ENCODE peak calls at places on chromosomes 5 and 9, in eight cellular contexts. One of them, this sample, is unnamed.
A peak's percentile ranks its signal among the peaks of the same experiment; 100 is the strongest.

GRCh38 chr5:3122985-3123762 is 371.7 kb upstream of the IRX2 start:
- DNase-seq in GM06990: no peak
- DNase-seq in psoas muscle: no peak
- DNase-seq in PC-3: no peak
- DNase-seq in heart right ventricle: no peak
- DNase-seq in Jurkat, Clone E6-1: no peak
- DNase-seq in A549: no peak
- DNase-seq in ascending aorta: no peak
- DNase-seq in this sample: no peak

GRCh38 chr5:53501054-53501453 is 20.6 kb downstream of the FST start:
- DNase-seq in GM06990: no peak
- DNase-seq in psoas muscle: no peak
- DNase-seq in PC-3: no peak
- DNase-seq in heart right ventricle: no peak
- DNase-seq in Jurkat, Clone E6-1: no peak
- DNase-seq in A549: no peak
- DNase-seq in ascending aorta: no peak
- DNase-seq in this sample: no peak

GRCh38 chr5:54889826-54890225 is 95.6 kb downstream of the ESM1 start:
- DNase-seq in GM06990: no peak
- DNase-seq in psoas muscle: no peak
- DNase-seq in PC-3: peak; percentile 72
- DNase-seq in heart right ventricle: no peak
- DNase-seq in Jurkat, Clone E6-1: no peak
- DNase-seq in A549: peak; percentile 27
- DNase-seq in ascending aorta: no peak
- DNase-seq in this sample: no peak

GRCh38 chr5:108917596-108917995 is 169.9 kb downstream of the FER start:
- DNase-seq in GM06990: no peak
- DNase-seq in psoas muscle: no peak
- DNase-seq in PC-3: no peak
- DNase-seq in heart right ventricle: no peak
- DNase-seq in Jurkat, Clone E6-1: no peak
- DNase-seq in A549: no peak
- DNase-seq in ascending aorta: no peak
- DNase-seq in this sample: no peak

GRCh38 chr9:77981332-77981731 is 50.3 kb downstream of the GNAQ start:
- DNase-seq in GM06990: peak; percentile 33
- DNase-seq in psoas muscle: no peak
- DNase-seq in PC-3: no peak
- DNase-seq in heart right ventricle: no peak
- DNase-seq in Jurkat, Clone E6-1: no peak
- DNase-seq in A549: peak; percentile 66
- DNase-seq in ascending aorta: no peak
- DNase-seq in this sample: no peak

GRCh38 chr9:106875548-106875947 is 12.6 kb downstream of the ZNF462 start:
- DNase-seq in GM06990: no peak
- DNase-seq in psoas muscle: no peak
- DNase-seq in PC-3: peak; percentile 38
- DNase-seq in heart right ventricle: no peak
- DNase-seq in Jurkat, Clone E6-1: no peak
- DNase-seq in A549: no peak
- DNase-seq in ascending aorta: no peak
- DNase-seq in this sample: no peak

GRCh38 chr9:94554439-94555331 is at the start of gene PCAT7:
- DNase-seq in GM06990: peak; percentile 13
- DNase-seq in psoas muscle: no peak
- DNase-seq in PC-3: peak; percentile 87
- DNase-seq in heart right ventricle: peak; percentile 21
- DNase-seq in Jurkat, Clone E6-1: peak; percentile 72
- DNase-seq in A549: peak; percentile 88
- DNase-seq in ascending aorta: no peak
- DNase-seq in this sample: peak; percentile 89

GRCh38 chr5:150188146-150188842 is 1.6 kb upstream of the SLC6A7 start:
- DNase-seq in GM06990: no peak
- DNase-seq in psoas muscle: no peak
- DNase-seq in PC-3: no peak
- DNase-seq in heart right ventricle: no peak
- DNase-seq in Jurkat, Clone E6-1: no peak
- DNase-seq in A549: no peak
- DNase-seq in ascending aorta: no peak
- DNase-seq in this sample: no peak

GRCh38 chr9:115673599-115673998 is 480.0 kb upstream of the PAPPA start:
- DNase-seq in GM06990: no peak
- DNase-seq in psoas muscle: no peak
- DNase-seq in PC-3: no peak
- DNase-seq in heart right ventricle: no peak
- DNase-seq in Jurkat, Clone E6-1: no peak
- DNase-seq in A549: peak; percentile 39
- DNase-seq in ascending aorta: no peak
- DNase-seq in this sample: no peak

GRCh38 chr5:150328458-150328857 is 25.8 kb upstream of the ARSI start:
- DNase-seq in GM06990: no peak
- DNase-seq in psoas muscle: no peak
- DNase-seq in PC-3: no peak
- DNase-seq in heart right ventricle: no peak
- DNase-seq in Jurkat, Clone E6-1: no peak
- DNase-seq in A549: no peak
- DNase-seq in ascending aorta: no peak
- DNase-seq in this sample: no peak

GRCh38 chr5:176536132-176536901 is 885 bp downstream of the RNF44 start:
- DNase-seq in GM06990: peak; percentile 81
- DNase-seq in psoas muscle: peak; percentile 89
- DNase-seq in PC-3: peak; percentile 66
- DNase-seq in heart right ventricle: peak; percentile 79
- DNase-seq in Jurkat, Clone E6-1: peak; percentile 88
- DNase-seq in A549: peak; percentile 77
- DNase-seq in ascending aorta: peak; percentile 89
- DNase-seq in this sample: peak; percentile 93

GRCh38 chr5:52995914-52996313 is 6.8 kb downstream of the ITGA2 start:
- DNase-seq in GM06990: no peak
- DNase-seq in psoas muscle: no peak
- DNase-seq in PC-3: no peak
- DNase-seq in heart right ventricle: no peak
- DNase-seq in Jurkat, Clone E6-1: no peak
- DNase-seq in A549: no peak
- DNase-seq in ascending aorta: no peak
- DNase-seq in this sample: no peak

GRCh38 chr5:179820483-179821297 is at the start of gene SQSTM1:
- DNase-seq in GM06990: peak; percentile 88
- DNase-seq in psoas muscle: peak; percentile 92
- DNase-seq in PC-3: peak; percentile 75
- DNase-seq in heart right ventricle: peak; percentile 90
- DNase-seq in Jurkat, Clone E6-1: peak; percentile 55
- DNase-seq in A549: peak; percentile 87
- DNase-seq in ascending aorta: peak; percentile 84
- DNase-seq in this sample: peak; percentile 88

GRCh38 chr5:147568710-147569109 is 58.8 kb upstream of the DPYSL3 start:
- DNase-seq in GM06990: no peak
- DNase-seq in psoas muscle: no peak
- DNase-seq in PC-3: no peak
- DNase-seq in heart right ventricle: no peak
- DNase-seq in Jurkat, Clone E6-1: no peak
- DNase-seq in A549: no peak
- DNase-seq in ascending aorta: no peak
- DNase-seq in this sample: no peak

GRCh38 chr5:81391-82021 is 10.5 kb upstream of the PLEKHG4B start:
- DNase-seq in GM06990: no peak
- DNase-seq in psoas muscle: no peak
- DNase-seq in PC-3: no peak
- DNase-seq in heart right ventricle: no peak
- DNase-seq in Jurkat, Clone E6-1: no peak
- DNase-seq in A549: no peak
- DNase-seq in ascending aorta: no peak
- DNase-seq in this sample: no peak

GRCh38 chr9:81492710-81493447 is 196.5 kb downstream of the TLE1 start:
- DNase-seq in GM06990: no peak
- DNase-seq in psoas muscle: no peak
- DNase-seq in PC-3: peak; percentile 90
- DNase-seq in heart right ventricle: no peak
- DNase-seq in Jurkat, Clone E6-1: peak; percentile 10
- DNase-seq in A549: peak; percentile 52
- DNase-seq in ascending aorta: no peak
- DNase-seq in this sample: no peak

GRCh38 chr9:130913599-130914416 is 17.2 kb upstream of the QRFP start:
- DNase-seq in GM06990: no peak
- DNase-seq in psoas muscle: no peak
- DNase-seq in PC-3: no peak
- DNase-seq in heart right ventricle: no peak
- DNase-seq in Jurkat, Clone E6-1: no peak
- DNase-seq in A549: no peak
- DNase-seq in ascending aorta: no peak
- DNase-seq in this sample: no peak
- H3K4me3 ChIP-seq in GM06990: no peak overlapping the region
- H3K4me3 ChIP-seq in psoas muscle: peak overlapping the region; percentile 42
- H3K4me3 ChIP-seq in PC-3: peak overlapping the region; percentile 52
- H3K4me3 ChIP-seq in heart right ventricle: no peak overlapping the region
- H3K4me3 ChIP-seq in Jurkat, Clone E6-1: no peak overlapping the region
- H3K4me3 ChIP-seq in A549: no peak overlapping the region
- H3K4me3 ChIP-seq in ascending aorta: peak overlapping the region; percentile 45
- H3K4me3 ChIP-seq in this sample: no peak overlapping the region

GRCh38 chr9:137067860-137068538 is 2.4 kb downstream of the SAPCD2 start:
- DNase-seq in GM06990: peak; percentile 77
- DNase-seq in psoas muscle: peak; percentile 87
- DNase-seq in PC-3: peak; percentile 87
- DNase-seq in heart right ventricle: peak; percentile 78
- DNase-seq in Jurkat, Clone E6-1: peak; percentile 90
- DNase-seq in A549: peak; percentile 88
- DNase-seq in ascending aorta: peak; percentile 84
- DNase-seq in this sample: peak; percentile 94
- H3K4me3 ChIP-seq in GM06990: no peak overlapping the region
- H3K4me3 ChIP-seq in psoas muscle: no peak overlapping the region
- H3K4me3 ChIP-seq in PC-3: peak overlapping the region; percentile 84
- H3K4me3 ChIP-seq in heart right ventricle: no peak overlapping the region
- H3K4me3 ChIP-seq in Jurkat, Clone E6-1: no peak overlapping the region
- H3K4me3 ChIP-seq in A549: no peak overlapping the region
- H3K4me3 ChIP-seq in ascending aorta: no peak overlapping the region
- H3K4me3 ChIP-seq in this sample: peak overlapping the region; percentile 75

GRCh38 chr9:127917603-127918002 is 762 bp upstream of the ST6GALNAC4 start:
- DNase-seq in GM06990: peak; percentile 64
- DNase-seq in psoas muscle: peak; percentile 48
- DNase-seq in PC-3: no peak
- DNase-seq in heart right ventricle: no peak
- DNase-seq in Jurkat, Clone E6-1: no peak
- DNase-seq in A549: no peak
- DNase-seq in ascending aorta: no peak
- DNase-seq in this sample: peak; percentile 94
- H3K4me3 ChIP-seq in GM06990: peak overlapping the region; percentile 63
- H3K4me3 ChIP-seq in psoas muscle: peak overlapping the region; percentile 37
- H3K4me3 ChIP-seq in PC-3: no peak overlapping the region
- H3K4me3 ChIP-seq in heart right ventricle: peak overlapping the region; percentile 30
- H3K4me3 ChIP-seq in Jurkat, Clone E6-1: peak overlapping the region; percentile 51
- H3K4me3 ChIP-seq in A549: no peak overlapping the region
- H3K4me3 ChIP-seq in ascending aorta: peak overlapping the region; percentile 51
- H3K4me3 ChIP-seq in this sample: peak overlapping the region; percentile 89

GRCh38 chr5:170503970-170504525 is at the start of gene KCNIP1:
- DNase-seq in GM06990: no peak
- DNase-seq in psoas muscle: no peak
- DNase-seq in PC-3: no peak
- DNase-seq in heart right ventricle: no peak
- DNase-seq in Jurkat, Clone E6-1: no peak
- DNase-seq in A549: no peak
- DNase-seq in ascending aorta: no peak
- DNase-seq in this sample: no peak
- H3K4me3 ChIP-seq in GM06990: no peak within 1 kb of the TSS
- H3K4me3 ChIP-seq in psoas muscle: peak within 1 kb of the TSS; percentile 46
- H3K4me3 ChIP-seq in PC-3: no peak within 1 kb of the TSS
- H3K4me3 ChIP-seq in heart right ventricle: peak within 1 kb of the TSS; percentile 32
- H3K4me3 ChIP-seq in Jurkat, Clone E6-1: no peak within 1 kb of the TSS
- H3K4me3 ChIP-seq in A549: peak within 1 kb of the TSS; percentile 46
- H3K4me3 ChIP-seq in ascending aorta: peak within 1 kb of the TSS; percentile 44
- H3K4me3 ChIP-seq in this sample: no peak within 1 kb of the TSS